ENCODE peak calls at places on chromosomes 1 and 21, in ten cellular contexts. E is GM23338; D is stomach; U is heart left ventricle; G is CD8-positive, alpha-beta T cell; S is heart right ventricle; Y is tibial nerve; M is adipocyte; A is left ventricle myocardium inferior; N is esophagus muscularis mucosa. R is an unnamed sample. For H3K36me3 and H3K27me3, the result is how much of the 10 kb centered on the place peaks cover.

GRCh38 chr1:238336531-238336930 is 445.8 kb upstream of the ZP4 start:
- DNase-seq in Y (no peak), A (no peak), U (no peak), M (no peak), D (no peak), E (no peak), S (no peak), N (no peak), G (no peak), R (peak)

GRCh38 chr1:90761781-90762589 is 44.9 kb upstream of the BARHL2 start:
- DNase-seq in D (no peak), G (no peak), Y (no peak), A (no peak), S (no peak), N (no peak), E (peak), M (no peak), U (no peak), R (no peak)

GRCh38 chr1:232950919-232951579 is 638 bp downstream of the NTPCR start:
- DNase-seq in Y (no peak), S (no peak), N (no peak), A (no peak), M (peak), U (no peak), D (no peak), E (peak), G (peak), R (no peak)

GRCh38 chr1:242629396-242629795 is 104.9 kb upstream of the PLD5 start:
- DNase-seq in D (no peak), Y (no peak), E (no peak), G (no peak), S (no peak), N (no peak), A (no peak), M (no peak), U (no peak), R (no peak)

GRCh38 chr1:154696001-154696400 is 88.0 kb upstream of the ADAR start:
- DNase-seq in U (no peak), S (no peak), A (no peak), Y (no peak), G (no peak), E (peak), N (no peak), M (no peak), D (no peak), R (no peak)

GRCh38 chr1:4126731-4127594 is 226.9 kb upstream of the C1orf174 start:
- DNase-seq in Y (no peak), A (no peak), U (no peak), M (no peak), S (no peak), N (no peak), G (no peak), D (no peak), E (no peak), R (peak)

GRCh38 chr1:63034256-63034655 is 250.3 kb downstream of the ATG4C start:
- DNase-seq in N (no peak), D (no peak), A (no peak), G (no peak), M (no peak), S (no peak), U (no peak), E (no peak), Y (no peak), R (no peak)

GRCh38 chr1:30714025-30714424 is 9.4 kb downstream of the MATN1 start:
- DNase-seq in M (no peak), E (no peak), A (no peak), S (no peak), G (no peak), N (no peak), Y (no peak), D (no peak), U (no peak), R (no peak)

GRCh38 chr1:17279001-17279830 is 28.8 kb upstream of the PADI4 start:
- DNase-seq in M (no peak), A (no peak), N (no peak), D (no peak), S (no peak), E (no peak), U (no peak), G (no peak), Y (no peak), R (peak)

GRCh38 chr1:46804926-46805325 is 6.1 kb downstream of the CYP4B1 start:
- DNase-seq in G (no peak), M (no peak), Y (peak), U (no peak), A (no peak), E (no peak), S (no peak), D (no peak), N (peak), R (no peak)

GRCh38 chr1:153339802-153340201 is 8.8 kb downstream of the PGLYRP4 start:
- DNase-seq in D (no peak), E (no peak), N (peak), M (no peak), Y (no peak), G (no peak), A (no peak), U (no peak), S (no peak), R (no peak)
- H3K36me3 ChIP-seq in D (under half), E (under half), N (under half), M (under half), Y (under half), G (under half), A (under half), U (under half), S (under half), R (under half)

GRCh38 chr1:220888665-220888986 is 9.4 kb downstream of the HLX start:
- DNase-seq in S (no peak), U (no peak), D (no peak), N (no peak), Y (no peak), M (no peak), G (no peak), E (peak), A (no peak), R (no peak)
- H3K27me3 ChIP-seq in S (half or more), U (half or more), D (half or more), N (under half), Y (under half), M (half or more), G (under half), E (half or more), A (half or more), R (under half)

GRCh38 chr21:43743934-43744333 is 25.0 kb downstream of the PDXK start:
- DNase-seq in U (no peak), E (no peak), D (no peak), M (no peak), G (no peak), S (no peak), N (no peak), Y (no peak), A (no peak), R (no peak)

GRCh38 chr21:43748622-43749021 is 27.5 kb downstream of the CSTB start:
- DNase-seq in E (no peak), M (no peak), A (no peak), U (no peak), G (no peak), Y (no peak), S (no peak), N (no peak), D (no peak), R (no peak)

GRCh38 chr21:43749686-43750262 is 26.3 kb downstream of the CSTB start:
- DNase-seq in U (no peak), E (no peak), N (no peak), Y (no peak), A (no peak), G (no peak), D (no peak), M (no peak), S (no peak), R (no peak)

GRCh38 chr21:43744725-43745124 is 25.8 kb downstream of the PDXK start:
- DNase-seq in D (no peak), E (no peak), A (no peak), Y (no peak), G (no peak), U (no peak), N (no peak), M (no peak), S (no peak), R (no peak)

GRCh38 chr21:43745772-43746517 is 27.0 kb downstream of the PDXK start:
- DNase-seq in E (no peak), S (no peak), Y (no peak), A (no peak), M (no peak), N (no peak), G (no peak), D (no peak), U (no peak), R (no peak)
- H3K36me3 ChIP-seq in E (under half), S (half or more), Y (under half), A (half or more), M (half or more), N (half or more), G (under half), D (half or more), U (half or more), R (half or more)

DNA sequence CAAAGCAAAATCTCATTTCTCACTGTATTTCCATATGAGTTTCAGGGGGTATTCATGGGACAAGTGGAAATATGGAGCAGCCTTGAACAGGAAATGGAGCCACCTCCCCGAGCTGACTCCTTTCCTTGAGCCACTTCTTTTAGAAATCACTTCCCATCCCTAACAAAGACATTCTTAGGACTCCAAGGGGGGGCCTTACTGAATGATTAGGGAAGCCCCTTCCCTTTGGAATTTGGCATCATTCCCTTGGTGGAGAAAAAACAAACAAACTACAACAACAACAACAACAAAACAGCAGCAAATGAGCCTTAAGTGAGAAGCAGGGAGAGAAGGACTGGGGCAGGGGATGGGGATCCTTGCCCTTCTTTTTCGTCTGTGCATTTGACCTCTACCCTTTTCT is 278.3 kb downstream of the ZNF648 start:
- DNase-seq in S (no peak), N (no peak), Y (no peak), U (no peak), M (no peak), A (no peak), G (no peak), E (peak), D (no peak), R (no peak)
- H3K27me3 ChIP-seq in S (under half), N (under half), Y (under half), U (under half), M (under half), A (half or more), G (under half), E (under half), D (under half), R (under half)

GRCh38 chr21:44071359-44072104 is 35.7 kb upstream of the PWP2 start:
- DNase-seq in S (no peak), U (no peak), D (no peak), N (no peak), A (no peak), G (no peak), E (peak), Y (no peak), M (no peak), R (peak)
- H3K36me3 ChIP-seq in S (half or more), U (half or more), D (half or more), N (half or more), A (under half), G (under half), E (under half), Y (under half), M (half or more), R (half or more)

R was measured in WERI-Rb-1.